ENCODE peak calls at places on chromosomes 2 and 18, in seven cellular contexts. Z is left ventricle myocardium inferior, S is Peyer's patch, P is pancreas, O is OCI-LY7, Q is tibial nerve, Y is mucosa of descending colon. U is an unnamed sample. For H3K4me1, the result is how much of the 10 kb centered on the place peaks cover.

GRCh38 chr2:950627-950992 is at the start of gene SNTG2:
- DNase-seq in Z (peak), Q (no peak), S (peak), Y (peak), P (peak), O (no peak), U (no peak)

GRCh38 chr2:225487901-225488416 is 88.4 kb downstream of the NYAP2 start:
- DNase-seq in Q (no peak), S (no peak), Z (no peak), Y (no peak), O (no peak), P (no peak), U (no peak)

GRCh38 chr2:45256867-45257641 is 247.8 kb upstream of the SIX2 start:
- DNase-seq in Z (no peak), P (no peak), Y (peak), Q (no peak), S (no peak), O (no peak), U (peak)

GRCh38 chr2:148887349-148888002 is 12.4 kb downstream of the KIF5C start:
- DNase-seq in Q (no peak), S (no peak), P (no peak), O (no peak), Y (no peak), Z (no peak), U (no peak)

GRCh38 chr2:43605851-43606250 is 10.0 kb upstream of the THADA start:
- DNase-seq in P (no peak), S (no peak), Q (no peak), Z (no peak), O (no peak), Y (no peak), U (no peak)

GRCh38 chr2:75465317-75465998 is 95.3 kb downstream of the EVA1A start:
- DNase-seq in S (no peak), O (no peak), Q (no peak), P (no peak), Z (no peak), Y (no peak), U (no peak)

GRCh38 chr2:84314901-84315330 is 144.2 kb downstream of the SUCLG1 start:
- DNase-seq in P (peak), Y (peak), Z (peak), Q (peak), S (peak), O (peak), U (peak)

GRCh38 chr18:28834889-28835288 is 658.0 kb upstream of the CDH2 start:
- DNase-seq in Z (no peak), Q (no peak), Y (no peak), O (no peak), S (no peak), P (no peak), U (no peak)

GRCh38 chr18:24677011-24677410 is 216.6 kb downstream of the HRH4 start:
- DNase-seq in O (no peak), P (no peak), Z (no peak), Y (no peak), S (no peak), Q (no peak), U (no peak)

GRCh38 chr18:22163432-22163831 is 6.0 kb upstream of the GATA6 start:
- DNase-seq in Y (no peak), S (no peak), P (no peak), Q (no peak), Z (no peak), O (no peak), U (no peak)

GRCh38 chr2:202115385-202116060 is 42.5 kb downstream of the KIAA2012 start:
- DNase-seq in S (no peak), P (no peak), Q (no peak), Z (no peak), Y (no peak), O (no peak), U (no peak)

GRCh38 chr2:212539145-212539880 is 711 bp upstream of the ERBB4 start:
- DNase-seq in P (peak), S (no peak), Z (peak), O (no peak), Q (peak), Y (peak), U (peak)

GRCh38 chr2:193542762-193543161 is 1348.0 kb upstream of the TMEFF2 start:
- DNase-seq in O (peak), Y (no peak), Q (no peak), P (no peak), S (no peak), Z (no peak), U (no peak)

GRCh38 chr18:59885579-59886163 is 14.1 kb upstream of the PMAIP1 start:
- DNase-seq in S (no peak), Y (no peak), P (no peak), O (peak), Z (no peak), Q (no peak), U (no peak)

GRCh38 chr2:11703700-11704099 is 33.7 kb upstream of the NTSR2 start:
- DNase-seq in Y (no peak), P (no peak), Z (no peak), O (no peak), S (no peak), Q (no peak), U (no peak)

GRCh38 chr2:9757430-9758287 is 85.6 kb upstream of the TAF1B start:
- DNase-seq in Q (no peak), P (no peak), O (no peak), Y (no peak), Z (peak), S (no peak), U (no peak)

GRCh38 chr2:29110916-29111315 is 4.3 kb upstream of the CLIP4 start:
- DNase-seq in S (no peak), Q (no peak), Z (no peak), Y (no peak), P (no peak), O (no peak), U (no peak)

GRCh38 chr2:236903978-236904377 is 181.7 kb upstream of the COPS8 start:
- DNase-seq in P (no peak), S (no peak), Z (no peak), O (no peak), Q (no peak), Y (no peak), U (no peak)

GRCh38 chr2:5368263-5368662 is 323.9 kb upstream of the SOX11 start:
- DNase-seq in P (no peak), S (no peak), Q (no peak), Z (no peak), Y (no peak), O (no peak), U (no peak)

GRCh38 chr2:59528525-59528924 is 1024.9 kb downstream of the BCL11A start:
- DNase-seq in O (peak), Y (no peak), Q (no peak), P (no peak), Z (no peak), S (no peak), U (no peak)

GRCh38 chr2:175180701-175181103 is 808 bp downstream of the ATP5MC3 start:
- DNase-seq in S (peak), O (peak), P (peak), Y (peak), Z (peak), Q (no peak), U (peak)

GRCh38 chr2:235856151-235856819 is 311.9 kb downstream of the GBX2 start:
- DNase-seq in Y (no peak), Q (no peak), Z (no peak), P (no peak), O (no peak), S (no peak), U (no peak)

DNA sequence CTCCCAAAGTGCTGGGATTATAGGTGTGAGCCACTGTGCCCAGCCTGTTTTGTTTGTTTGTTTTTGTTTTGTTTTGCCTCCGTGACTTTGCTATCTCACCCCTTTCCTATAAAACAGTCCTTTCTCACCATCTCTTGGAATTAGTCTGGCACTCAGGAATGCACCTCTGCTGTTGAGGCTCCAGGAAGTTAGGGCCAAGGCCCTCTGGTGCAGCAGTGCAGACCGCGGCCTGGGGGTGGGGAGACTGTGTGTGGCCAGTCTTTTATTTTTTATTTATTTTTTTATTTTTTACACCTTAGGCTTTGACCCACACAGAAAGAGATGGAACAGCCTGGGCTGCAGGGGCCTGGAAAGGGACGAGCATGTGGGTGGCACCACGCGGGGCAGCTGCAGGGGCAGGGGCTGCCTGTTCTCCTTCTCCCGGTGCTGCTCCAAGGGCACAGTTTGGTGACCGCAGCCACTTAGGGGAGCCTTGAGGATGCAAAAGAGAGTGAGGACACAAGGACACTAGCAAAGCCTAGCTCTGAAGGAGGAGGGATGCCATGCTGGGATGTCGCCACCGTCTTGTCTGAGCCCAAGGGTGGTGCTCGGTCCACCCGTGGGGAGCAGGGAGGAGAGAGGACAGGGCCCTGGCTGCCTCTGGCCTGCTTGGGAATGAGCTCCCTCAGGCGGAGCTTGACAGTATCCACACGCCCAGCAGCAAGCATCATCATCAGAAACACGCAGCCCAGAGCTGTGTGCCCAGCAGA is 19.4 kb upstream of the ALPI start:
- DNase-seq in Y (no peak), O (no peak), S (peak), Q (no peak), P (no peak), Z (no peak), U (no peak)
- TF ChIP-seq CTCF in Y (no peak), O (no peak), S (no peak), Q (no peak), P (no peak), Z (no peak), U (no peak)

DNA sequence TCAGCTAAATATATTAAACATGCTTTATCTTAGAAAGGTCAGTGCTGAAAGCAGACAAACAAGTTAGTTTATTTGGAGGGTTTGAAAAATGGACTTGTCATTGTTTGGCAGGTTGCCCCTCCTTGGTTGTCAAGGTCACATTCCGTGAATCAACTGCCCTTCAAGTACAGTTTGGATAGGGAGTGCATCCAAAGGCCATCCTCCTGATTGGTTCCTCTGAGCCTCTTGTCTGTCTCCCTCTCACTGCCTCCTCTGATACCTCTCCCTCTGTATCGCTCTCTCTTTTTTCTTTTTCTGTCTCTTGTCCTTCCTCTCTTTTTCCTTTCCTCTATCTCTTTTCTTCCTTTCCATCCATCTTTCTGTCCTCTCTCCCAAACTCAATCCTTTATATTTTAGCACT is 5.4 kb downstream of the ITGAV start:
- DNase-seq in S (no peak), Z (no peak), O (no peak), Y (no peak), P (no peak), Q (no peak), U (no peak)
- H3K4me1 ChIP-seq in S (under half), Z (half or more), O (under half), Y (under half), P (under half), Q (under half), U (under half)

DNA sequence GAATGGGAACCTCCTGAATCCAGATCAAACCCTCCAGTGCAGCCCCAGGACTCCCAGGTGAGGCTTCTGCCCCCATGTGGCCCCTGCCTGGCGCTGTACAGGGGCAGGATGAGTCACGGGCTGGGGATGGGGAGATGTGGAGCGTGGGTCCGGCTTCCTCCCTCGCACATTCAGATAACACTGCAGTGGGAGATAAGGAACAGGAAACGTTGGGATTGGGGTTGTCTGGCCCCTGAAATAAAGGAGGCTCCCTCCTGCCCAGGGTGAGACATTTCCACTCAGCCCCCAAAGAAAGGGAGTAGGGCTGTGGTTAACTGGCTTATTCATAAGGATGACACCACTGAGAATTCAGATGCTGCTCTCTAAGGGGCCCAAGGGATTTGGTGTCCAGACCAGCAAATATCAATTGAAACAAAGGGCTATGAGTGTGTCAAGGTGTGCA is 30.7 kb downstream of the IGFBP5 start:
- DNase-seq in Y (no peak), S (no peak), O (peak), P (no peak), Z (no peak), Q (no peak), U (no peak)
- TF ChIP-seq CTCF in Y (no peak), S (no peak), O (peak), P (no peak), Z (no peak), Q (no peak), U (no peak)

DNA sequence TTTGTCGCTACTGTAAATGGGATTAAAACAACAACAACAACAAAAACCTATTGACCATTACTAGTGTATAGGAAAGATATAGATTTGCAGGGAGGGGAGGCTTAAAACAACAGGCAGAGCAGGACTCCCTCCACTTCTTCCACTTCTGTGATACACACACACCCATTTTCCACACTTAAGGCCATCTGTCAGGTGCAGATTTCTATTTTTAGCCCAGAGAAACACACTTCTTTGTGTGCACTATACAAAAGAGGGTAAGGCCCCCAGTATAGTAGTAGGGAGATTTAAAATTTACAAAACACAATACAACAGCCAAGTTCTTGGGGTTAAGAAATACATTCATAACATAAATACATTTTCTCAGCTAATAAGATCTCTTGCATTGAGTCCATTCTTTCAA is 22.4 kb downstream of the PTPN2 start:
- DNase-seq in O (peak), S (no peak), P (no peak), Q (no peak), Z (no peak), Y (no peak), U (no peak)
- H3K4me1 ChIP-seq in O (half or more), S (under half), P (under half), Q (under half), Z (under half), Y (under half), U (under half)

GRCh38 chr2:33666879-33667278 is 67.8 kb upstream of the FAM98A start:
- DNase-seq in S (no peak), Z (no peak), Q (no peak), P (no peak), O (no peak), Y (no peak), U (no peak)
- TF ChIP-seq CTCF in S (no peak), Z (no peak), Q (no peak), P (no peak), O (no peak), Y (no peak), U (no peak)